ENCODE peak calls at places on chromosomes 2 and 18, in nine cellular contexts. X, O, B, M, Q, G, W, N and J are unnamed samples.
A peak's percentile ranks its signal among the peaks of the same experiment; 100 is the strongest.

GRCh38 chr2:2573658-2574293 is 242.7 kb upstream of the MYT1L start:
- DNase-seq in Q (no peak), B (no peak), W (peak; percentile 22), N (peak; percentile 0), M (no peak), G (no peak), O (no peak), X (no peak), J (no peak)

GRCh38 chr2:189000221-189000620 is 26.0 kb downstream of the COL3A1 start:
- DNase-seq in M (no peak), G (no peak), W (no peak), Q (no peak), N (no peak), O (no peak), X (no peak), B (no peak), J (no peak)

GRCh38 chr2:63614983-63615945 is 26.5 kb downstream of the MDH1 start:
- DNase-seq in G (no peak), X (no peak), M (peak; percentile 55), W (peak; percentile 27), O (no peak), Q (no peak), B (no peak), N (peak; percentile 63), J (no peak)

GRCh38 chr18:9403795-9404564 is 69.4 kb downstream of the TWSG1 start:
- DNase-seq in X (no peak), Q (peak; percentile 40), G (no peak), M (peak; percentile 22), W (no peak), B (no peak), N (no peak), O (no peak), J (no peak)

GRCh38 chr18:64082054-64082453 is 66.8 kb downstream of the LINC00305 start:
- DNase-seq in N (no peak), X (no peak), G (no peak), M (no peak), O (no peak), Q (no peak), B (no peak), W (no peak), J (no peak)

GRCh38 chr2:168456526-168457176 is 579 bp downstream of the CERS6 start:
- DNase-seq in B (no peak), N (peak; percentile 42), W (peak; percentile 66), O (peak; percentile 72), M (peak; percentile 13), X (no peak), G (no peak), Q (peak; percentile 43), J (no peak)

GRCh38 chr2:190219186-190219585 is 100.4 kb downstream of the HIBCH start:
- DNase-seq in N (no peak), Q (no peak), W (no peak), G (no peak), O (no peak), M (no peak), B (no peak), X (no peak), J (no peak)

GRCh38 chr2:64019083-64019974 is at the start of gene VPS54:
- DNase-seq in O (peak; percentile 81), W (peak; percentile 82), Q (peak; percentile 70), M (peak; percentile 46), G (peak; percentile 16), X (peak; percentile 58), N (peak; percentile 49), B (no peak), J (no peak)

GRCh38 chr18:78884502-78884901 is 95.1 kb upstream of the SALL3 start:
- DNase-seq in Q (no peak), O (no peak), W (no peak), M (no peak), X (no peak), N (no peak), B (no peak), G (no peak), J (no peak)

GRCh38 chr2:27667439-27667838 is 3.8 kb downstream of the SLC4A1AP start:
- DNase-seq in O (no peak), N (no peak), Q (no peak), B (no peak), M (no peak), X (no peak), W (no peak), G (no peak), J (no peak)

GRCh38 chr2:60882971-60883753 is 1.8 kb downstream of the REL start:
- DNase-seq in N (peak; percentile 40), B (no peak), M (peak; percentile 15), O (peak; percentile 54), Q (no peak), W (peak; percentile 39), X (no peak), G (no peak), J (no peak)

GRCh38 chr2:9836074-9836473 is 7.2 kb upstream of the TAF1B start:
- DNase-seq in N (no peak), O (no peak), M (no peak), Q (no peak), W (no peak), B (no peak), X (no peak), G (no peak), J (no peak)

GRCh38 chr2:26652361-26653041 is 11.3 kb upstream of the CIB4 start:
- DNase-seq in N (no peak), Q (no peak), O (no peak), B (peak; percentile 6), G (no peak), X (no peak), M (peak; percentile 12), W (peak; percentile 63), J (no peak)

GRCh38 chr2:18544171-18544570 is 16.3 kb downstream of the RDH14 start:
- DNase-seq in N (no peak), W (peak; percentile 33), Q (no peak), G (no peak), B (no peak), X (no peak), O (no peak), M (no peak), J (no peak)

GRCh38 chr2:105617631-105618350 is 126.9 kb upstream of the NCK2 start:
- DNase-seq in M (no peak), X (no peak), N (peak; percentile 44), O (no peak), Q (no peak), W (no peak), B (no peak), G (no peak), J (peak; percentile 62)

GRCh38 chr2:165205865-165206264 is 2.0 kb upstream of the SCN3A start:
- DNase-seq in Q (no peak), M (no peak), O (no peak), W (no peak), B (no peak), G (no peak), X (no peak), N (no peak), J (no peak)

GRCh38 chr2:239946570-239947311 is 78.4 kb downstream of the NDUFA10 start:
- DNase-seq in M (no peak), N (no peak), W (no peak), B (no peak), X (peak; percentile 11), O (peak; percentile 26), Q (no peak), G (no peak), J (no peak)

GRCh38 chr2:20451346-20451745 is 4.5 kb downstream of the RHOB start:
- DNase-seq in G (no peak), X (peak; percentile 19), M (peak; percentile 41), B (no peak), Q (no peak), O (no peak), N (no peak), W (peak; percentile 17), J (no peak)
- H3K27me3 ChIP-seq in G (no peaks in the 10 kb centered on the region), X (no peaks in the 10 kb centered on the region), M (no peaks in the 10 kb centered on the region), B (no peaks in the 10 kb centered on the region), Q (no peaks in the 10 kb centered on the region), O (no peaks in the 10 kb centered on the region), N (no peaks in the 10 kb centered on the region), W (no peaks in the 10 kb centered on the region), J (no peaks in the 10 kb centered on the region)

GRCh38 chr2:237053066-237053465 is 32.6 kb upstream of the COPS8 start:
- DNase-seq in N (no peak), O (no peak), M (no peak), X (no peak), Q (no peak), G (no peak), B (no peak), W (no peak), J (no peak)
- H3K27ac ChIP-seq in N (no peak overlapping the region), O (no peak overlapping the region), M (no peak overlapping the region), X (no peak overlapping the region), Q (no peak overlapping the region), G (no peak overlapping the region), B (no peak overlapping the region), W (no peak overlapping the region), J (no peak overlapping the region)

GRCh38 chr18:48613589-48613988 is 74.8 kb downstream of the CTIF start:
- DNase-seq in B (no peak), G (no peak), N (no peak), W (no peak), Q (peak; percentile 53), X (peak; percentile 88), O (no peak), M (peak; percentile 49), J (no peak)
- H3K27me3 ChIP-seq in B (no peaks in the 10 kb centered on the region), G (no peaks in the 10 kb centered on the region), N (no peaks in the 10 kb centered on the region), W (no peaks in the 10 kb centered on the region), Q (no peaks in the 10 kb centered on the region), X (no peaks in the 10 kb centered on the region), O (no peaks in the 10 kb centered on the region), M (no peaks in the 10 kb centered on the region), J (no peaks in the 10 kb centered on the region)

GRCh38 chr2:6917071-6917760 is at the start of gene RNF144A:
- DNase-seq in B (no peak), O (peak; percentile 82), X (no peak), W (peak; percentile 82), N (peak; percentile 10), M (peak; percentile 12), Q (peak; percentile 71), G (no peak), J (no peak)

GRCh38 chr2:6919912-6920905 is 3.0 kb downstream of the RNF144A start:
- DNase-seq in B (no peak), W (no peak), G (no peak), O (no peak), M (no peak), X (no peak), N (no peak), Q (no peak), J (no peak)

GRCh38 chr2:6916224-6916623 is 988 bp upstream of the RNF144A start:
- DNase-seq in W (no peak), Q (no peak), N (no peak), M (no peak), G (no peak), O (no peak), X (no peak), B (no peak), J (no peak)

GRCh38 chr2:6916736-6917070 is 509 bp upstream of the RNF144A start:
- DNase-seq in X (no peak), G (no peak), N (no peak), Q (no peak), W (no peak), O (no peak), M (no peak), B (no peak), J (no peak)

DNA sequence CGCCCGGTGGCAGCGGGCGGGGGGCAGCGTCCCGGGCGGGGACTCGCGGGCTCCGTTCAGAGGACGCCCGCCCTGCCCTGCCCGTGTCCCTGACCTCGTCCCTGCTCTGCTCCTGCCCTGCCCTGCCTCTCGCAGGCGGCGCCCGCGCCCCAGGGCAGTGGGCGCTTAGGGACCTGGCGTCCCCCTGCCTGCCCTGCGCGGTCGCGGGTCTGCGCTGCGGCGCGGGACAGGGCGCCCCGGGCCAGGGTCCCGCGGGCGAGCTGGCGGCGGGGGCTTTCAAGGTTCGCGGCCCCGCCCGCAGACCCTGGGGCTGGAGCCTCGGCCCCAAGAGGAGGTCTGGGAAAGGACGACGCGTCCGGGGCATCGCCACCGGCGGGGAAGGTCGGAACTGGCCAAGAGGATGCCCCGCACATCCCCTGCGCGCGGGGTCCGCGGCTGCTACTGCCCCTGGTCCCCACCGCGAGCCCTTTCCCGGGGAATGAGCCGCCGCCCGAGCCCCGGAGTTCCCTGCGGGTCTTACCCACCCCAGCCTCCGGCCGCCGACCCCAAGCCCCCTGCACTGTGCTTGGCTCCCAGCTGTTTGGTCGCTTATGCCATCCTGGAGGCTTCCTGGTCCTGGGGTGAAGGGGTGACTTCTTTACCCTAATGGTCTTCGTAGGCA is 679 bp downstream of the RNF144A start:
- DNase-seq in W (peak; percentile 26), O (no peak), M (no peak), B (no peak), G (no peak), Q (peak; percentile 29), N (no peak), X (no peak), J (no peak)
- H3K27ac ChIP-seq in W (no peak overlapping the region), O (peak overlapping the region; percentile 58), M (no peak overlapping the region), B (no peak overlapping the region), G (no peak overlapping the region), Q (peak overlapping the region; percentile 77), N (no peak overlapping the region), X (peak overlapping the region; percentile 36), J (no peak overlapping the region)